ENCODE peak calls at places on chromosomes 12 and 14, in six cellular contexts. One of them, this sample, is unnamed.
A peak's percentile ranks its signal among the peaks of the same experiment; 100 is the strongest.

GRCh38 chr12:124490584-124491305 is 76.7 kb downstream of the NCOR2 start:
- DNase-seq in kidney epithelial cell: no peak
- DNase-seq in CD8-positive, alpha-beta T cell: no peak
- DNase-seq in astrocyte of the spinal cord: no peak
- DNase-seq in heart right ventricle: peak; percentile 90
- DNase-seq in brain microvascular endothelial cell: no peak
- DNase-seq in this sample: no peak

GRCh38 chr12:40622246-40622838 is 69.9 kb upstream of the CNTN1 start:
- DNase-seq in kidney epithelial cell: peak; percentile 16
- DNase-seq in CD8-positive, alpha-beta T cell: no peak
- DNase-seq in astrocyte of the spinal cord: peak; percentile 59
- DNase-seq in heart right ventricle: peak; percentile 5
- DNase-seq in brain microvascular endothelial cell: peak; percentile 47
- DNase-seq in this sample: peak; percentile 49

GRCh38 chr12:4447151-4447550 is 1.5 kb upstream of the FGF6 start:
- DNase-seq in kidney epithelial cell: no peak
- DNase-seq in CD8-positive, alpha-beta T cell: no peak
- DNase-seq in astrocyte of the spinal cord: no peak
- DNase-seq in heart right ventricle: no peak
- DNase-seq in brain microvascular endothelial cell: no peak
- DNase-seq in this sample: no peak

GRCh38 chr12:126998747-126999285 is 1268.2 kb upstream of the TMEM132C start:
- DNase-seq in kidney epithelial cell: no peak
- DNase-seq in CD8-positive, alpha-beta T cell: no peak
- DNase-seq in astrocyte of the spinal cord: peak; percentile 2
- DNase-seq in heart right ventricle: no peak
- DNase-seq in brain microvascular endothelial cell: no peak
- DNase-seq in this sample: peak; percentile 5

GRCh38 chr14:101010293-101010692 is 106.8 kb upstream of the RTL1 start:
- DNase-seq in kidney epithelial cell: no peak
- DNase-seq in CD8-positive, alpha-beta T cell: no peak
- DNase-seq in astrocyte of the spinal cord: no peak
- DNase-seq in heart right ventricle: no peak
- DNase-seq in brain microvascular endothelial cell: no peak
- DNase-seq in this sample: no peak

GRCh38 chr14:67602995-67603545 is 3.0 kb upstream of the PIGH start:
- DNase-seq in kidney epithelial cell: no peak
- DNase-seq in CD8-positive, alpha-beta T cell: no peak
- DNase-seq in astrocyte of the spinal cord: no peak
- DNase-seq in heart right ventricle: no peak
- DNase-seq in brain microvascular endothelial cell: no peak
- DNase-seq in this sample: no peak

GRCh38 chr14:29240046-29240445 is 473.5 kb downstream of the FOXG1 start:
- DNase-seq in kidney epithelial cell: no peak
- DNase-seq in CD8-positive, alpha-beta T cell: no peak
- DNase-seq in astrocyte of the spinal cord: peak; percentile 86
- DNase-seq in heart right ventricle: no peak
- DNase-seq in brain microvascular endothelial cell: peak; percentile 19
- DNase-seq in this sample: peak; percentile 96

GRCh38 chr12:92136021-92136735 is 9.5 kb downstream of the BTG1 start:
- DNase-seq in kidney epithelial cell: no peak
- DNase-seq in CD8-positive, alpha-beta T cell: no peak
- DNase-seq in astrocyte of the spinal cord: no peak
- DNase-seq in heart right ventricle: no peak
- DNase-seq in brain microvascular endothelial cell: no peak
- DNase-seq in this sample: no peak

GRCh38 chr14:67426161-67426560 is 14.2 kb upstream of the PLEK2 start:
- DNase-seq in kidney epithelial cell: no peak
- DNase-seq in CD8-positive, alpha-beta T cell: no peak
- DNase-seq in astrocyte of the spinal cord: no peak
- DNase-seq in heart right ventricle: no peak
- DNase-seq in brain microvascular endothelial cell: no peak
- DNase-seq in this sample: no peak

GRCh38 chr12:130401703-130402102 is 64.0 kb downstream of the PIWIL1 start:
- DNase-seq in kidney epithelial cell: no peak
- DNase-seq in CD8-positive, alpha-beta T cell: no peak
- DNase-seq in astrocyte of the spinal cord: no peak
- DNase-seq in heart right ventricle: no peak
- DNase-seq in brain microvascular endothelial cell: no peak
- DNase-seq in this sample: no peak

GRCh38 chr12:120847392-120848157 is 56.6 kb downstream of the SPPL3 start:
- DNase-seq in kidney epithelial cell: no peak
- DNase-seq in CD8-positive, alpha-beta T cell: no peak
- DNase-seq in astrocyte of the spinal cord: no peak
- DNase-seq in heart right ventricle: no peak
- DNase-seq in brain microvascular endothelial cell: no peak
- DNase-seq in this sample: peak; percentile 35

GRCh38 chr12:54935235-54935951 is 49.2 kb downstream of the TESPA1 start:
- DNase-seq in kidney epithelial cell: peak; percentile 84
- DNase-seq in CD8-positive, alpha-beta T cell: peak; percentile 64
- DNase-seq in astrocyte of the spinal cord: peak; percentile 91
- DNase-seq in heart right ventricle: no peak
- DNase-seq in brain microvascular endothelial cell: peak; percentile 86
- DNase-seq in this sample: peak; percentile 97

GRCh38 chr14:36818794-36819384 is 157.2 kb downstream of the PAX9 start:
- DNase-seq in kidney epithelial cell: no peak
- DNase-seq in CD8-positive, alpha-beta T cell: no peak
- DNase-seq in astrocyte of the spinal cord: no peak
- DNase-seq in heart right ventricle: no peak
- DNase-seq in brain microvascular endothelial cell: peak; percentile 18
- DNase-seq in this sample: no peak

GRCh38 chr12:32024884-32025599 is 65.8 kb downstream of the RESF1 start:
- DNase-seq in kidney epithelial cell: no peak
- DNase-seq in CD8-positive, alpha-beta T cell: no peak
- DNase-seq in astrocyte of the spinal cord: no peak
- DNase-seq in heart right ventricle: no peak
- DNase-seq in brain microvascular endothelial cell: no peak
- DNase-seq in this sample: no peak

GRCh38 chr12:49304161-49304560 is 9.2 kb downstream of the PRPH start:
- DNase-seq in kidney epithelial cell: no peak
- DNase-seq in CD8-positive, alpha-beta T cell: no peak
- DNase-seq in astrocyte of the spinal cord: no peak
- DNase-seq in heart right ventricle: no peak
- DNase-seq in brain microvascular endothelial cell: peak; percentile 44
- DNase-seq in this sample: peak; percentile 38

GRCh38 chr14:51566831-51567582 is 84.7 kb upstream of the FRMD6 start:
- DNase-seq in kidney epithelial cell: no peak
- DNase-seq in CD8-positive, alpha-beta T cell: peak; percentile 57
- DNase-seq in astrocyte of the spinal cord: no peak
- DNase-seq in heart right ventricle: no peak
- DNase-seq in brain microvascular endothelial cell: no peak
- DNase-seq in this sample: no peak

GRCh38 chr14:23899788-23900187 is 53.8 kb upstream of the DHRS4 start:
- DNase-seq in kidney epithelial cell: no peak
- DNase-seq in CD8-positive, alpha-beta T cell: no peak
- DNase-seq in astrocyte of the spinal cord: no peak
- DNase-seq in heart right ventricle: no peak
- DNase-seq in brain microvascular endothelial cell: no peak
- DNase-seq in this sample: no peak

GRCh38 chr14:23894687-23895419 is 58.7 kb upstream of the DHRS4 start:
- DNase-seq in kidney epithelial cell: no peak
- DNase-seq in CD8-positive, alpha-beta T cell: no peak
- DNase-seq in astrocyte of the spinal cord: no peak
- DNase-seq in heart right ventricle: no peak
- DNase-seq in brain microvascular endothelial cell: no peak
- DNase-seq in this sample: no peak

DNA sequence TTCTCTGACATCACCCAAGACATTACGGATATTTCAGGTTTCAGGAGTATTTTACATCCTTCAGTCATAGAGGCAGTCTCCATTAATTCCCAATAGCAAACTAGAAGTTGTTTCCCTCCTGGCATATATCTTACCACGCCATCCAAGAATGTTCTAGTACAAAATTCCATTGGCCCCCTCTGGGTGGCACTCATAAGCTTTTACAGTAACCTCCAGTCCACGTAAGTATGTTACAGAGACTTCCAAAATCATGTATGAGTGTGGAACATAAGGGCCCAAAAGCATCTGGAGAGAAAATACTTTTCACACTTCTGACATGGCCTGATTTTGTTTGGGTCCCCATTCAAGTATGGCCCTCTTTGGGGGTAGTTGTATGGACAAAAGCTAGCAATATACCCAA is 58.1 kb upstream of the DHRS4 start:
- DNase-seq in kidney epithelial cell: no peak
- DNase-seq in CD8-positive, alpha-beta T cell: no peak
- DNase-seq in astrocyte of the spinal cord: no peak
- DNase-seq in heart right ventricle: no peak
- DNase-seq in brain microvascular endothelial cell: no peak
- DNase-seq in this sample: peak; percentile 13
- TF ChIP-seq CTCF in kidney epithelial cell: peak; percentile 1
- TF ChIP-seq CTCF in CD8-positive, alpha-beta T cell: no peak
- TF ChIP-seq CTCF in astrocyte of the spinal cord: no peak
- TF ChIP-seq CTCF in heart right ventricle: no peak
- TF ChIP-seq CTCF in brain microvascular endothelial cell: peak; percentile 10
- TF ChIP-seq CTCF in this sample: no peak

GRCh38 chr14:75048101-75048500 is 3.2 kb downstream of the MLH3 start:
- DNase-seq in kidney epithelial cell: no peak
- DNase-seq in CD8-positive, alpha-beta T cell: no peak
- DNase-seq in astrocyte of the spinal cord: no peak
- DNase-seq in heart right ventricle: no peak
- DNase-seq in brain microvascular endothelial cell: no peak
- DNase-seq in this sample: no peak

GRCh38 chr14:75050852-75051555 is at the start of gene MLH3:
- DNase-seq in kidney epithelial cell: peak; percentile 48
- DNase-seq in CD8-positive, alpha-beta T cell: peak; percentile 88
- DNase-seq in astrocyte of the spinal cord: peak; percentile 78
- DNase-seq in heart right ventricle: peak; percentile 81
- DNase-seq in brain microvascular endothelial cell: peak; percentile 38
- DNase-seq in this sample: peak; percentile 85

GRCh38 chr14:75049136-75049535 is 2.1 kb downstream of the MLH3 start:
- DNase-seq in kidney epithelial cell: no peak
- DNase-seq in CD8-positive, alpha-beta T cell: no peak
- DNase-seq in astrocyte of the spinal cord: no peak
- DNase-seq in heart right ventricle: no peak
- DNase-seq in brain microvascular endothelial cell: no peak
- DNase-seq in this sample: no peak

GRCh38 chr14:75051556-75051899 is 261 bp upstream of the MLH3 start:
- DNase-seq in kidney epithelial cell: no peak
- DNase-seq in CD8-positive, alpha-beta T cell: no peak
- DNase-seq in astrocyte of the spinal cord: no peak
- DNase-seq in heart right ventricle: no peak
- DNase-seq in brain microvascular endothelial cell: no peak
- DNase-seq in this sample: no peak

DNA sequence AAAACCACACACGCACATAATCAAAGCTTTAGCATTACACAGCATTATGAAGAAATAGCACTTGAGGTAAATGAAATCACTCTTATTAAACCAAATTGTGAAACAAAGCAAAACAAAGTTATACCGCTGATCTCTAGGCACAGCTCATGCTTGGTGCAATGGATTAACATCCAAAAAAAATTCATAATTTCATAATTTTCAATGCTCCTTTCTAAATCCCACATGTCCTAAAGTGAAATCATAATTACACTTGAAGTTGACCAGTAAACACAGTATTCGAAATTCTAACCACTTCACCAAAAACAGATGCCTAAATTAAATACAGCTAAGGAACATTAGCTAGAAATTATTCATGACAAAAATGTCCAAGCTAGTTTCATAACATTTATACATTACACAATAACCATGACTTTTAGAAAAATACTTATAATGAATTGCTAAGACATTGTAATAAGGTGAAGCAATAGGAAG is 1.5 kb downstream of the MLH3 start:
- DNase-seq in kidney epithelial cell: no peak
- DNase-seq in CD8-positive, alpha-beta T cell: no peak
- DNase-seq in astrocyte of the spinal cord: no peak
- DNase-seq in heart right ventricle: no peak
- DNase-seq in brain microvascular endothelial cell: no peak
- DNase-seq in this sample: peak; percentile 24
- H3K4me3 ChIP-seq in kidney epithelial cell: no peak overlapping the region
- H3K4me3 ChIP-seq in CD8-positive, alpha-beta T cell: no peak overlapping the region
- H3K4me3 ChIP-seq in astrocyte of the spinal cord: no peak overlapping the region
- H3K4me3 ChIP-seq in heart right ventricle: no peak overlapping the region
- H3K4me3 ChIP-seq in brain microvascular endothelial cell: no peak overlapping the region
- H3K4me3 ChIP-seq in this sample: no peak overlapping the region

GRCh38 chr12:116783503-116784237 is 45.6 kb downstream of the RNFT2 start:
- DNase-seq in kidney epithelial cell: no peak
- DNase-seq in CD8-positive, alpha-beta T cell: no peak
- DNase-seq in astrocyte of the spinal cord: no peak
- DNase-seq in heart right ventricle: no peak
- DNase-seq in brain microvascular endothelial cell: no peak
- DNase-seq in this sample: no peak
- TF ChIP-seq CTCF in kidney epithelial cell: no peak
- TF ChIP-seq CTCF in CD8-positive, alpha-beta T cell: no peak
- TF ChIP-seq CTCF in astrocyte of the spinal cord: no peak
- TF ChIP-seq CTCF in heart right ventricle: no peak
- TF ChIP-seq CTCF in brain microvascular endothelial cell: no peak
- TF ChIP-seq CTCF in this sample: no peak

GRCh38 chr12:68246350-68246749 is 7.1 kb downstream of the IL22 start:
- DNase-seq in kidney epithelial cell: no peak
- DNase-seq in CD8-positive, alpha-beta T cell: no peak
- DNase-seq in astrocyte of the spinal cord: no peak
- DNase-seq in heart right ventricle: no peak
- DNase-seq in brain microvascular endothelial cell: no peak
- DNase-seq in this sample: no peak

GRCh38 chr12:68240975-68241374 is 12.4 kb downstream of the IL22 start:
- DNase-seq in kidney epithelial cell: no peak
- DNase-seq in CD8-positive, alpha-beta T cell: peak; percentile 62
- DNase-seq in astrocyte of the spinal cord: peak; percentile 56
- DNase-seq in heart right ventricle: no peak
- DNase-seq in brain microvascular endothelial cell: peak; percentile 59
- DNase-seq in this sample: peak; percentile 48

GRCh38 chr12:68247785-68248184 is 5.6 kb downstream of the IL22 start:
- DNase-seq in kidney epithelial cell: no peak
- DNase-seq in CD8-positive, alpha-beta T cell: no peak
- DNase-seq in astrocyte of the spinal cord: no peak
- DNase-seq in heart right ventricle: no peak
- DNase-seq in brain microvascular endothelial cell: no peak
- DNase-seq in this sample: no peak

GRCh38 chr12:68242777-68243176 is 10.6 kb downstream of the IL22 start:
- DNase-seq in kidney epithelial cell: no peak
- DNase-seq in CD8-positive, alpha-beta T cell: no peak
- DNase-seq in astrocyte of the spinal cord: no peak
- DNase-seq in heart right ventricle: no peak
- DNase-seq in brain microvascular endothelial cell: no peak
- DNase-seq in this sample: no peak

DNA sequence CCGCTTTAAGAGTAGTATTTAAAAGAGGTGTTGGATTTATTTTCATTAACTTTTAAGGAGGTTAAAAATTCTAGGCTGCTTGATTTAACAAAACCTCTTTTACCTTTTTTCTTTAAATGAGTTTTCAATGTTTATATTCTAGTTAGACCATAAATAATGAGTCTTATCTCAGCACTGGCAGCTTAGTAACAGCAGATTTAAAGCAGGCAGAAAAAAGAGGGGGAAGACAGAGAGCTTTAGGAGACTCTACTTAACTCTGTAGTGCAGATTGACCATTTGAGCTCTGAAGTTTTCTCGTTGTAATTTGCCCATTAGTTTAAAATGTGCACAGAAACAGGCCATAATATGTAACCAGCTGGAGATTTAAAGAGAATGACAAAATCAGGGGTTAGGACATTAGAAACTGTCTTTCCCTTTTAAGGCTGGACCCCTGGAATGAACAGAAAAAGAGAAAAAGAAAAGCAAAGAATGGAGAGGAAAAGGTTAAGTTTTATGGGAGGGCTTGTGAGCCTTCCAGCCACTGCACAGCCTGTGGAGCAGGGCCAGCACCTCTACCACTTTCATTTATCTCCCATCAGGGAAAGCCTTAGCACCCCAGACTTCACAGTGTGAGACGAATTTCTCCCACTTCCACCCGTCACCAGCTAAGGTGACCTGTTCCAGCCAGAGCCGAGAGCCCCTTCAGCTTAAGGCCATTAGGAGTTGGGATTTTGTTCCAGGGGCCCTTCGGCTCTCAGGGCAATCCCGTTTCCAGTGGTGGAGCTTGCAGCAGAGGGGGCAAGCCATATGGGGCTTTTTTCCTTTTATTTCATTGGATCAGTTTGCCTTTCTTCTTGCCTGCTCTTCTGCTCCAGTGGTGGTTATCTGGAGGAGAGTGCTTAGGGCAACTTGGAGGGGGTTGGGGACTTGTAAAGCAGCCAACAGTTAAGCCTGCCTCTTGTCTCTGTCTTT is 8.1 kb downstream of the IL22 start:
- DNase-seq in kidney epithelial cell: no peak
- DNase-seq in CD8-positive, alpha-beta T cell: no peak
- DNase-seq in astrocyte of the spinal cord: peak; percentile 43
- DNase-seq in heart right ventricle: no peak
- DNase-seq in brain microvascular endothelial cell: no peak
- DNase-seq in this sample: peak; percentile 68
- H3K4me3 ChIP-seq in kidney epithelial cell: no peak overlapping the region
- H3K4me3 ChIP-seq in CD8-positive, alpha-beta T cell: no peak overlapping the region
- H3K4me3 ChIP-seq in astrocyte of the spinal cord: no peak overlapping the region
- H3K4me3 ChIP-seq in heart right ventricle: peak overlapping the region; percentile 18
- H3K4me3 ChIP-seq in brain microvascular endothelial cell: no peak overlapping the region
- H3K4me3 ChIP-seq in this sample: no peak overlapping the region